ENCODE peak calls at places on chromosomes 2 and 18, in six cellular contexts. T, Q, B, W, G and Y are unnamed samples.

GRCh38 chr2:240237609-240238151 is 97.2 kb upstream of the OTOS start:
- DNase-seq in T (no peak), Q (no peak), B (no peak), W (no peak), G (no peak), Y (peak; percentile 78)

GRCh38 chr2:16031055-16031847 is 90.9 kb downstream of the MYCN start:
- DNase-seq in T (no peak), Q (no peak), B (no peak), W (no peak), G (no peak), Y (no peak)

GRCh38 chr2:229920011-229920781 is 1.6 kb downstream of the TRIP12 start:
- DNase-seq in T (peak; percentile 27), Q (peak; percentile 28), B (no peak), W (peak; percentile 28), G (no peak), Y (peak; percentile 11)

GRCh38 chr18:62164855-62165487 is 21.9 kb downstream of the PIGN start:
- DNase-seq in T (no peak), Q (no peak), B (peak; percentile 59), W (no peak), G (no peak), Y (no peak)

GRCh38 chr2:170145191-170145590 is 32.8 kb upstream of the MYO3B start:
- DNase-seq in T (no peak), Q (no peak), B (no peak), W (no peak), G (no peak), Y (peak; percentile 67)

GRCh38 chr2:75560022-75560767 is 544 bp downstream of the EVA1A start:
- DNase-seq in T (no peak), Q (peak; percentile 45), B (peak; percentile 75), W (peak; percentile 33), G (peak; percentile 33), Y (peak; percentile 56)

GRCh38 chr2:208579678-208580077 is 173.1 kb downstream of the PTH2R start:
- DNase-seq in T (no peak), Q (no peak), B (no peak), W (no peak), G (no peak), Y (no peak)

GRCh38 chr2:121338281-121338680 is 53.3 kb upstream of the TFCP2L1 start:
- DNase-seq in T (no peak), Q (no peak), B (peak; percentile 81), W (no peak), G (no peak), Y (no peak)

GRCh38 chr18:45780568-45780967 is 44.9 kb upstream of the SIGLEC15 start:
- DNase-seq in T (no peak), Q (no peak), B (no peak), W (no peak), G (no peak), Y (no peak)

GRCh38 chr2:37378411-37378810 is 34.0 kb downstream of the QPCT start:
- DNase-seq in T (no peak), Q (no peak), B (no peak), W (no peak), G (no peak), Y (peak; percentile 77)

GRCh38 chr18:2681993-2682603 is 26.6 kb downstream of the SMCHD1 start:
- DNase-seq in T (no peak), Q (no peak), B (no peak), W (no peak), G (no peak), Y (no peak)

GRCh38 chr2:239392688-239393400 is 8.0 kb downstream of the HDAC4 start:
- DNase-seq in T (no peak), Q (no peak), B (no peak), W (no peak), G (no peak), Y (no peak)

GRCh38 chr2:10798783-10799182 is 13.8 kb downstream of the PDIA6 start:
- DNase-seq in T (no peak), Q (no peak), B (no peak), W (no peak), G (no peak), Y (no peak)

GRCh38 chr2:105866439-105867170 is 121.9 kb downstream of the NCK2 start:
- DNase-seq in T (no peak), Q (no peak), B (no peak), W (no peak), G (no peak), Y (peak; percentile 44)

GRCh38 chr2:181457741-181458425 is 697 bp downstream of the ITGA4 start:
- DNase-seq in T (peak; percentile 61), Q (peak; percentile 51), B (peak; percentile 53), W (peak; percentile 72), G (peak; percentile 22), Y (no peak)

GRCh38 chr2:237561221-237561620 is 5.2 kb upstream of the PRLH start:
- DNase-seq in T (no peak), Q (no peak), B (no peak), W (no peak), G (no peak), Y (no peak)

GRCh38 chr2:145652992-145653545 is 1133.2 kb upstream of the ZEB2 start:
- DNase-seq in T (no peak), Q (peak; percentile 29), B (no peak), W (no peak), G (no peak), Y (peak; percentile 90)

GRCh38 chr2:206836722-206837121 is 71.3 kb downstream of the FASTKD2 start:
- DNase-seq in T (no peak), Q (no peak), B (no peak), W (no peak), G (no peak), Y (no peak)

GRCh38 chr18:23069481-23069880 is 65.8 kb upstream of the CABLES1 start:
- DNase-seq in T (no peak), Q (no peak), B (no peak), W (no peak), G (no peak), Y (no peak)

GRCh38 chr18:26928669-26929313 is 63.3 kb upstream of the AQP4 start:
- DNase-seq in T (no peak), Q (no peak), B (no peak), W (no peak), G (no peak), Y (no peak)

GRCh38 chr2:218992703-218993344 is 398 bp downstream of the CRYBA2 start:
- DNase-seq in T (peak; percentile 11), Q (peak; percentile 40), B (peak; percentile 38), W (no peak), G (no peak), Y (no peak)

GRCh38 chr2:86441789-86442641 is 844 bp downstream of the KDM3A start:
- DNase-seq in T (peak; percentile 69), Q (peak; percentile 67), B (peak; percentile 61), W (peak; percentile 77), G (peak; percentile 62), Y (peak; percentile 23)

GRCh38 chr18:57569133-57569532 is 17.4 kb downstream of the FECH start:
- DNase-seq in T (no peak), Q (no peak), B (no peak), W (no peak), G (no peak), Y (no peak)

GRCh38 chr2:96517079-96517478 is 11.9 kb upstream of the NEURL3 start:
- DNase-seq in T (no peak), Q (no peak), B (no peak), W (no peak), G (no peak), Y (no peak)

GRCh38 chr2:176626796-176627195 is 357.6 kb downstream of the MTX2 start:
- DNase-seq in T (no peak), Q (no peak), B (no peak), W (no peak), G (no peak), Y (no peak)

DNA sequence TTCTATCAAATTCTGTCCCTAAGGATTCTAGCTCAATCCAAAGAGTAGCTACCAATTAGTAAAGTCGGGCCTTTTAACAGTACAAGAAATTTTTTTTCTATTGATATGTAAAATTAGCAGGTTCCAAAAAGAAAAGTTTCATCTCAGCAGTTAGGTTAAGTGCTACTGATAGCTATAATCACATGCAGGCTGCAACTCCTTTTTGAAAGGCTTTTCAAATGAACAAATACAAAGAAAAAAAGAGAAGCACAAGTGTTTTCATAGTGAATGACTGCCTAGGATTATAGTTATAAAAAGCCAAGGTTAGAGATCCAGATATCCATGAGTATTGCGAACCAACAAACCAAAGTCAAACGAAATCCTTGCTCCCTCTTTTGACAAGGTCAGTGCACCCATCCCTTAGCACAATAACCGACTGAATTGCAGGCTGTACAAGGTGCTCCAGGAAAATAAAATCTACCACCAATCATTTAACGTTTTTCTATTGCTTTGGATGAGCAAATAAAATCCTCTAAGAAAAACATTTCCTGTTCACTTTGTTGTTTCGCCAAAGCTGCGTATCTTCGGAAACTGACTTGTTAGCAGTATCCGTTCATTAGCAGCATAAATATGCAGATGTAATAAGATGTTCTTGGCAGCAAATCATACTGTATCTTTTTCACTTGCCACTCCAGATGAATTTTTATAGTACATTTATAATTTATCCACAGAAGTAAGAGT is 100.2 kb downstream of the SRBD1 start:
- DNase-seq in T (no peak), Q (no peak), B (no peak), W (no peak), G (no peak), Y (no peak)
- H3K27ac ChIP-seq in T (no peak overlapping the region), Q (no peak overlapping the region), B (no peak overlapping the region), W (no peak overlapping the region), G (no peak overlapping the region), Y (no peak overlapping the region)

GRCh38 chr18:37524546-37525301 is 40.9 kb downstream of the CELF4 start:
- DNase-seq in T (no peak), Q (peak; percentile 30), B (peak; percentile 73), W (no peak), G (no peak), Y (no peak)
- H3K27me3 ChIP-seq in T (peaks cover 47% of the 10 kb centered on the region), Q (peaks cover 61% of the 10 kb centered on the region), B (peaks cover 30% of the 10 kb centered on the region), W (peaks cover 4% of the 10 kb centered on the region), G (peaks cover 96% of the 10 kb centered on the region), Y (peaks cover 77% of the 10 kb centered on the region)

DNA sequence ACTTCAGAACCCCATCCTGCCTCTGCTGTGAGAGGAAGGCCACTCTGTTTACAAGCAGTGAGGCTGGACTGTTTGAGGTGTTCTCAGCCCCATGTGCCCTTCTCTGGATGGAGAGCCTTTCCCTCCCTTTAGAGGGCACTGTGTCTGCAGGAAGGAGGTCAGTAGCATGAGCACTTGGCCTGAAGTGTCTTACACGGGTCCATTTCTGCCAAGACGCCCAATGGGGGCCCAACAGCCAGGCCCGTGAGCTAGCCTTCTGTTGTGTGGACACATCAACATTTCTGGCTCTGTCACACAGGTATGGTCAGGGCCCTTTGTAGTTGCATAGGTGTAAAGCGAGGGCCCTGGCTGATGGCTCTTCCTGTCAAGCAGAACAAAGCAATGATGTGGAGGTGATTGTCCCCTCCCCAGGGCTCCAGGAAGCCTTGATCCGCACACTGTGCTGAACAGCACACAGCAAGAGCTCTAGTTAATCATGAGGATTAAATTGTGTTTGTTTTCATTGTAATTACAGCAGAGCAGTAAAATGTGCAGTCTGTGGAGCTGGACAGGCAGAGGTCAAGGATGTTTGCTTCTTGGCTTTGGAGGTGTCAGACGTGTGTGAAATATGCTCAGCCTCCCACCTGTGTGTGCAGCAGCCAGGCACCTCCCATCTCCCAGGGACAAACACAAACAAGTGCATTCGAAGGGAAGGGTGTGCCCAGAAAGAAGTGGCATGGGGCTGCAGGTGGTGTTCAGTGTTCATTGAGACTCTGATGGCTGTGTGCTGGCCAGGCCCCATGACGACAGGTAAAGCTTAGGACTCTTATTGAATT is 132.1 kb downstream of the SH3RF3 start:
- DNase-seq in T (peak; percentile 33), Q (no peak), B (peak; percentile 40), W (no peak), G (no peak), Y (no peak)
- TF ChIP-seq CTCF in T (no peak), Q (peak; percentile 25), B (peak; percentile 69), W (peak; percentile 46), G (peak; percentile 33), Y (peak; percentile 41)

DNA sequence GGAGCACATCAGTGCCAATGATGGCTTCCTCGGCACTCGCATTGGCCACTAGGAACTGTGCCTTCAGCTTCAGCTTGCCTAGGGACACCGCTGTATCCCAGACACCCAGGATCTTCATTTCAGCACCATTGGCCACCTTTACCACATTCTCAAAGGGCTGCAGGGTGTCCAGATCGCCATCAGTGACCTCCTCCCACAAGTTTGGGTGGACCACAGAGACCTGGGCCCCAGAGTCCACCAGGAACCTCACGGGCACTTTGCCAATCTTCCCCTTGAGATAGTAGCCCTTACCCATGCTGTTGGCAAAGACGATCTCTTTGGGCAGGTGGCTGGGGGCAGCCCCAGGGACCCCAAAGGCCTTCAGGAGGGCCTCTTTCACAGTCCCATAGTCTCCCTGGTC is 610 bp downstream of the ASPRV1 start:
- DNase-seq in T (no peak), Q (no peak), B (no peak), W (no peak), G (no peak), Y (no peak)
- H3K27ac ChIP-seq in T (no peak overlapping the region), Q (no peak overlapping the region), B (no peak overlapping the region), W (no peak overlapping the region), G (no peak overlapping the region), Y (no peak overlapping the region)